ENCODE peak calls at places on chromosomes 13 and 19, in nine cellular contexts. T is breast epithelium, M is esophagus squamous epithelium, H is stomach, E is NB4, R is HCT116, U is adrenal gland, F is gastrocnemius medialis, V is transverse colon. W is an unnamed sample.

GRCh38 chr19:49387936-49388372 is at the start of gene KASH5:
- DNase-seq in E (no peak), H (peak; percentile 83), F (peak; percentile 52), R (no peak), M (peak; percentile 27), T (peak; percentile 75), U (peak; percentile 82), V (peak; percentile 78), W (peak; percentile 68)

GRCh38 chr13:26985285-26985878 is 186.2 kb downstream of the USP12 start:
- DNase-seq in E (peak; percentile 93), U (peak; percentile 70), H (peak; percentile 78), V (peak; percentile 82), R (peak; percentile 76), T (peak; percentile 52), M (no peak), F (peak; percentile 36), W (peak; percentile 67)

GRCh38 chr13:88823114-88823513 is 1151.9 kb downstream of the SLITRK5 start:
- DNase-seq in H (no peak), V (no peak), U (no peak), F (no peak), E (no peak), R (no peak), T (no peak), M (no peak), W (no peak)

GRCh38 chr13:57813641-57814040 is 182.1 kb downstream of the PCDH17 start:
- DNase-seq in F (no peak), H (no peak), T (no peak), R (no peak), U (no peak), E (no peak), V (no peak), M (no peak), W (no peak)

GRCh38 chr13:113653264-113654174 is 4.5 kb downstream of the ATP4B start:
- DNase-seq in H (peak; percentile 24), T (no peak), V (peak; percentile 3), U (no peak), E (no peak), R (no peak), F (no peak), M (no peak), W (no peak)

GRCh38 chr13:113742445-113743120 is 16.4 kb upstream of the TMEM255B start:
- DNase-seq in U (no peak), R (no peak), M (no peak), T (no peak), F (no peak), E (peak; percentile 73), V (no peak), H (no peak), W (no peak)

GRCh38 chr13:63944896-63945295 is 2529.2 kb upstream of the PCDH20 start:
- DNase-seq in M (no peak), V (no peak), H (no peak), U (no peak), F (no peak), R (no peak), E (no peak), T (no peak), W (peak; percentile 68)

GRCh38 chr19:33133438-33134031 is 1.6 kb downstream of the WDR88 start:
- DNase-seq in M (no peak), H (no peak), F (no peak), V (no peak), E (no peak), R (no peak), T (no peak), U (peak; percentile 53), W (peak; percentile 5)

GRCh38 chr19:47408156-47408938 is 11.0 kb downstream of the MEIS3 start:
- DNase-seq in E (peak; percentile 31), R (no peak), V (no peak), U (no peak), T (no peak), H (no peak), F (no peak), M (no peak), W (no peak)

GRCh38 chr13:42574011-42574410 is at the start of gene TNFSF11:
- DNase-seq in T (no peak), U (no peak), R (no peak), F (no peak), E (no peak), M (no peak), H (no peak), V (no peak), W (no peak)

GRCh38 chr13:32314271-32314967 is 744 bp downstream of the ZAR1L start:
- DNase-seq in E (peak; percentile 96), R (no peak), U (peak; percentile 45), T (no peak), F (peak; percentile 8), M (no peak), V (peak; percentile 28), H (peak; percentile 28), W (no peak)

GRCh38 chr13:32316476-32316875 is 1.2 kb downstream of the BRCA2 start:
- DNase-seq in F (no peak), R (no peak), H (no peak), V (no peak), E (peak; percentile 72), T (no peak), M (no peak), U (no peak), W (no peak)

GRCh38 chr13:32314968-32315254 is 252 bp downstream of the ZAR1L start:
- DNase-seq in F (peak; percentile 2), E (no peak), T (peak; percentile 40), H (peak; percentile 29), R (peak; percentile 43), U (peak; percentile 21), M (no peak), V (peak; percentile 35), W (peak; percentile 27)

GRCh38 chr13:32316030-32316344 is 679 bp downstream of the BRCA2 start:
- DNase-seq in R (no peak), U (no peak), H (peak; percentile 38), F (no peak), V (peak; percentile 64), T (no peak), M (no peak), E (no peak), W (no peak)

GRCh38 chr13:32315255-32316029 is at the start of the genes BRCA2 and ZAR1L:
- DNase-seq in T (peak; percentile 83), E (peak; percentile 94), U (peak; percentile 89), F (peak; percentile 71), H (peak; percentile 90), R (peak; percentile 77), M (peak; percentile 51), V (peak; percentile 91), W (peak; percentile 90)
- TF ChIP-seq POLR2A in T (peak; percentile 35), E (peak; percentile 97), U (peak; percentile 76), F (peak; percentile 70), H (no peak), R (peak; percentile 86), M (peak; percentile 76), V (peak; percentile 79), W (peak; percentile 74)

GRCh38 chr19:10424011-10424637 is 3.8 kb downstream of the PDE4A start:
- DNase-seq in M (no peak), E (peak; percentile 94), H (peak; percentile 87), F (no peak), V (peak; percentile 86), U (peak; percentile 81), T (peak; percentile 55), R (no peak), W (peak; percentile 80)
- H3K4me3 ChIP-seq in M (peak overlapping the region; percentile 32), E (peak overlapping the region; percentile 35), H (peak overlapping the region; percentile 35), F (peak overlapping the region; percentile 54), V (peak overlapping the region; percentile 5), U (no peak overlapping the region), T (peak overlapping the region; percentile 64), R (peak overlapping the region; percentile 67), W (no peak overlapping the region)

GRCh38 chr19:18306903-18307681 is 15.8 kb downstream of the LSM4 start:
- DNase-seq in R (no peak), T (no peak), E (no peak), F (no peak), V (no peak), U (no peak), H (no peak), M (no peak), W (peak; percentile 20)

GRCh38 chr19:18304194-18304495 is 18.7 kb downstream of the LSM4 start:
- DNase-seq in F (no peak), H (no peak), U (no peak), M (no peak), E (no peak), V (no peak), T (no peak), R (no peak), W (no peak)

GRCh38 chr19:18301718-18302111 is 20.3 kb upstream of the JUND start:
- DNase-seq in U (no peak), M (no peak), T (no peak), V (no peak), R (no peak), F (no peak), E (no peak), H (no peak), W (no peak)

GRCh38 chr19:18306209-18306902 is 16.5 kb downstream of the LSM4 start:
- DNase-seq in E (no peak), U (no peak), F (no peak), M (no peak), V (peak; percentile 44), H (no peak), R (no peak), T (no peak), W (no peak)

DNA sequence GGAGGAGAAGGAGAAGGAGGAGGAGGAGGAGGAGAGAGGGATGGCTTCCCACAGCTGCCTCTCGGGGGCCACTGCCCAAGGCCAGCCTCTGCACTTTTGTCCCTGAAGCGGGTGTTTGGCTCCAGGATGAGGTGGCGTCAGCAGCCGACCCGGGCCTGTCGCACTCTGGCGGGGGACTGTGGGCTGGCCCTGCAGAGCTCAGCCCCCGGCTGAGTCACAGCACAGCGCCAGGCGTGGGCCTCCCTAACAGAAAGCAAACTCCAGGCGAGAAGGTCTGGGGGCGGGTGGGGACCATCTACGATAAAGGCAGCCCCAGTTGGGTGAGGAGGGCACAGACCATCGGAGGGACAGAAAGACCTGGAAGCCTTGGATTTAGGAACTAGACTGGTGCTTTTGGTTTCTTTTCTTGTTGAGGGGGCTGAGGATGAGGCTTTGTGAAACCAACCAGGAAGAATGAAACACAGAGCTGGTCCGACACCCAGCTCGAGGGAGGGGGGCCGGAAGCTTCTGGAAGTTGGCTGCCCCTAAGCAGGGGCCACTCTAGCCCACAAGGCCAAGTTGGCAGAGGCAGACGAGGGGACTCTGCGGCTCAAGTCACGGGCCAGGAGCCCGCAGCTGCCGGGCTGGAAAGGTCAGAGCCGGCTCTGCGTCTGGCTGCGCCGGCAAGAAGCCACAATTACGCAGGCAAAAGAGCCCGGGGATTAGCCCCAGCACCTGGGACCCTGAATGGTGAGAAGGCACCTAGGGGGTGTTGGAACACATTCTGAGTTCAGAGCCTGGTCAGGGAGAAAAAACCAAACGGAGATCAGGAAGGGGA is 18.2 kb downstream of the LSM4 start:
- DNase-seq in M (no peak), R (no peak), V (peak; percentile 75), H (peak; percentile 80), E (peak; percentile 91), U (peak; percentile 96), F (peak; percentile 68), T (peak; percentile 75), W (peak; percentile 81)
- TF ChIP-seq POLR2A in M (peak; percentile 67), R (peak; percentile 55), V (peak; percentile 76), H (peak; percentile 57), E (peak; percentile 51), U (peak; percentile 92), F (peak; percentile 84), T (peak; percentile 41), W (peak; percentile 19)

GRCh38 chr19:13207237-13208130 is 57.3 kb downstream of the IER2 start:
- DNase-seq in T (peak; percentile 40), V (no peak), H (no peak), E (peak; percentile 53), U (no peak), F (no peak), R (no peak), M (no peak), W (no peak)
- H3K4me3 ChIP-seq in T (peak overlapping the region; percentile 88), V (peak overlapping the region; percentile 39), H (peak overlapping the region; percentile 49), E (no peak overlapping the region), U (no peak overlapping the region), F (peak overlapping the region; percentile 42), R (no peak overlapping the region), M (peak overlapping the region; percentile 55), W (peak overlapping the region; percentile 14)